ENCODE peak calls at places on chromosomes 6 and 20, in six cellular contexts. T is germinal center; L is glutamatergic neuron; U is HFF-Myc; I is T-helper 2 cell treated with Interferon-gamma antibody and Interleukin-4, amounts not matched to agents 5 μg/mL and 100 μg/mL, for 36 hours; Z is HT-29. B is an unnamed sample.

GRCh38 chr6:36069573-36069972 is 42.0 kb downstream of the MAPK14 start:
- DNase-seq in T (no peak), I (no peak), Z (no peak), L (no peak), U (no peak), B (no peak)

GRCh38 chr6:159594106-159594749 is 98.8 kb downstream of the SOD2 start:
- DNase-seq in U (no peak), Z (no peak), I (no peak), T (no peak), L (no peak), B (no peak)

GRCh38 chr6:67129780-67130179 is 1422.8 kb upstream of the EYS start:
- DNase-seq in I (no peak), T (no peak), U (no peak), Z (no peak), L (peak), B (no peak)

GRCh38 chr6:44896701-44897100 is 431.4 kb upstream of the RUNX2 start:
- DNase-seq in Z (no peak), T (no peak), L (no peak), I (no peak), U (no peak), B (no peak)

GRCh38 chr6:151147118-151147832 is 92.5 kb upstream of the AKAP12 start:
- DNase-seq in T (no peak), U (no peak), Z (no peak), I (no peak), L (no peak), B (no peak)

GRCh38 chr6:128368213-128369000 is 152.0 kb downstream of the PTPRK start:
- DNase-seq in I (no peak), U (no peak), L (no peak), Z (peak), T (no peak), B (no peak)

GRCh38 chr6:138818496-138819194 is 22.8 kb downstream of the ECT2L start:
- DNase-seq in U (no peak), I (peak), L (no peak), Z (no peak), T (peak), B (no peak)

GRCh38 chr6:41092421-41093140 is 19.8 kb downstream of the NFYA start:
- DNase-seq in U (no peak), I (no peak), T (no peak), Z (peak), L (no peak), B (no peak)

GRCh38 chr20:12610871-12611270 is 397.9 kb upstream of the SPTLC3 start:
- DNase-seq in T (no peak), Z (no peak), L (no peak), U (no peak), I (no peak), B (no peak)

GRCh38 chr6:70254784-70255183 is 48.1 kb downstream of the COL9A1 start:
- DNase-seq in L (no peak), U (no peak), I (no peak), T (no peak), Z (no peak), B (no peak)

GRCh38 chr6:158703840-158704822 is 54.3 kb downstream of the SYTL3 start:
- DNase-seq in L (peak), I (peak), T (peak), Z (peak), U (no peak), B (peak)

GRCh38 chr6:38155144-38155543 is 335.6 kb downstream of the ZFAND3 start:
- DNase-seq in L (no peak), T (no peak), Z (peak), U (no peak), I (no peak), B (no peak)

GRCh38 chr6:43338243-43338642 is 29.6 kb upstream of the CRIP3 start:
- DNase-seq in T (no peak), U (no peak), L (no peak), Z (no peak), I (no peak), B (no peak)

GRCh38 chr6:113377362-113377942 is 479.7 kb upstream of the MARCKS start:
- DNase-seq in U (no peak), T (no peak), I (no peak), L (no peak), Z (no peak), B (no peak)

GRCh38 chr6:87637106-87637505 is 47.2 kb downstream of the ORC3 start:
- DNase-seq in L (no peak), T (no peak), U (no peak), Z (no peak), I (no peak), B (no peak)

GRCh38 chr20:24084281-24084680 is 95.7 kb upstream of the GGTLC1 start:
- DNase-seq in L (no peak), I (no peak), U (no peak), Z (no peak), T (no peak), B (no peak)

GRCh38 chr6:34350937-34351217 is 41.6 kb downstream of the NUDT3 start:
- DNase-seq in T (no peak), Z (no peak), I (no peak), L (no peak), U (no peak), B (no peak)

GRCh38 chr20:63217706-63218105 is 1.8 kb upstream of the YTHDF1 start:
- DNase-seq in I (no peak), L (no peak), Z (no peak), T (no peak), U (no peak), B (no peak)

GRCh38 chr6:134233180-134233579 is 84.7 kb downstream of the SGK1 start:
- DNase-seq in L (no peak), U (no peak), T (no peak), Z (no peak), I (no peak), B (no peak)

GRCh38 chr6:137155830-137156229 is 17.6 kb downstream of the IL22RA2 start:
- DNase-seq in Z (no peak), T (no peak), I (peak), U (no peak), L (no peak), B (no peak)

GRCh38 chr6:89941847-89942497 is 47.7 kb downstream of the GJA10 start:
- DNase-seq in L (no peak), U (no peak), T (no peak), I (no peak), Z (no peak), B (no peak)

GRCh38 chr20:48750941-48751620 is 76.7 kb downstream of the PREX1 start:
- DNase-seq in I (no peak), U (no peak), Z (no peak), T (peak), L (no peak), B (no peak)

GRCh38 chr6:3263091-3263490 is 4.3 kb downstream of the PSMG4 start:
- DNase-seq in L (no peak), U (no peak), I (no peak), T (no peak), Z (no peak), B (no peak)

GRCh38 chr20:53828673-53829085 is 235.0 kb upstream of the ZNF217 start:
- DNase-seq in T (no peak), L (no peak), U (peak), I (no peak), Z (peak), B (no peak)

GRCh38 chr20:60512436-60512835 is 554.2 kb downstream of the CDH26 start:
- DNase-seq in Z (no peak), U (no peak), I (no peak), L (no peak), T (no peak), B (no peak)

B was measured in left lobe of liver.